ENCODE peak calls at places on chromosomes 2 and 18, in six cellular contexts. M is K562; Q is activated CD4-positive, alpha-beta T cell treated with anti-CD3 and anti-CD28 coated beads, Interleukin-2, amount 50 U/mL, for 1 hour; S is kidney tubule cell; G is hypothalamus; D is stimulated activated CD4-positive, alpha-beta T cell treated with anti-CD3 and anti-CD28 coated beads, Interleukin-15, amount 100 ng/mL, for 24 hours. F is an unnamed sample.

GRCh38 chr2:8576525-8577157 is 105.2 kb upstream of the ID2 start:
- DNase-seq in M (no peak), Q (peak), S (peak), G (no peak), D (peak), F (peak)

GRCh38 chr2:7111626-7112025 is 194.4 kb downstream of the RNF144A start:
- DNase-seq in M (no peak), Q (no peak), S (peak), G (no peak), D (no peak), F (no peak)

GRCh38 chr2:216086207-216086893 is 4.6 kb downstream of the TMEM169 start:
- DNase-seq in M (no peak), Q (no peak), S (peak), G (no peak), D (no peak), F (no peak)

GRCh38 chr18:59093668-59094067 is 46.0 kb upstream of the SEC11C start:
- DNase-seq in M (no peak), Q (no peak), S (no peak), G (no peak), D (no peak), F (no peak)

GRCh38 chr2:63544017-63544627 is 44.2 kb downstream of the WDPCP start:
- DNase-seq in M (no peak), Q (no peak), S (no peak), G (no peak), D (no peak), F (no peak)

GRCh38 chr18:79611040-79611681 is 68.4 kb upstream of the CTDP1 start:
- DNase-seq in M (peak), Q (no peak), S (peak), G (no peak), D (no peak), F (peak)

GRCh38 chr2:39008663-39009062 is 112.2 kb downstream of the SOS1 start:
- DNase-seq in M (no peak), Q (no peak), S (no peak), G (no peak), D (peak), F (no peak)

GRCh38 chr2:187272255-187272654 is 175.8 kb downstream of the CALCRL start:
- DNase-seq in M (no peak), Q (no peak), S (no peak), G (no peak), D (no peak), F (no peak)

GRCh38 chr2:188450740-188451480 is 159.2 kb downstream of the GULP1 start:
- DNase-seq in M (no peak), Q (no peak), S (no peak), G (no peak), D (no peak), F (no peak)

GRCh38 chr18:54622084-54622483 is 31.0 kb downstream of the DYNAP start:
- DNase-seq in M (no peak), Q (no peak), S (no peak), G (no peak), D (no peak), F (no peak)

GRCh38 chr2:67898605-67899004 is 164.2 kb downstream of the C1D start:
- DNase-seq in M (no peak), Q (no peak), S (no peak), G (no peak), D (no peak), F (no peak)

GRCh38 chr2:64354857-64355680 is 98.9 kb upstream of the LGALSL start:
- DNase-seq in M (peak), Q (no peak), S (peak), G (no peak), D (no peak), F (no peak)

GRCh38 chr2:199466704-199467461 is 9.1 kb upstream of the SATB2 start:
- DNase-seq in M (no peak), Q (no peak), S (no peak), G (no peak), D (no peak), F (no peak)

GRCh38 chr2:8249191-8249590 is 432.7 kb upstream of the ID2 start:
- DNase-seq in M (no peak), Q (no peak), S (no peak), G (no peak), D (no peak), F (peak)

GRCh38 chr2:215811409-215812355 is 201.7 kb downstream of the MREG start:
- DNase-seq in M (no peak), Q (no peak), S (no peak), G (no peak), D (no peak), F (no peak)

F was measured in ascending aorta.